ENCODE peak calls at places on chromosomes 7 and 10, in ten cellular contexts. H is HCT116; T is left ventricle myocardium inferior; X is astrocyte of the cerebellum; L is AG09309; E is epithelial cell of esophagus; A is psoas muscle; I is activated CD8-positive, alpha-beta T cell treated with anti-CD3 and anti-CD28 coated beads for 36 hours; C is endothelial cell; O is glutamatergic neuron. N is an unnamed sample.

GRCh38 chr10:82245906-82246305 is 370.9 kb downstream of the NRG3 start:
- DNase-seq in L (no peak), O (no peak), A (no peak), C (no peak), T (no peak), H (no peak), I (no peak), X (no peak), E (no peak), N (no peak)

GRCh38 chr10:75099952-75100763 is 11.3 kb upstream of the SAMD8 start:
- DNase-seq in O (peak), L (no peak), E (peak), H (peak), I (peak), A (peak), C (peak), T (peak), X (peak), N (peak)

GRCh38 chr10:122878799-122879338 is 512 bp downstream of the FAM24B start:
- DNase-seq in T (no peak), A (no peak), X (no peak), H (no peak), I (no peak), O (no peak), E (peak), L (no peak), C (no peak), N (peak)

GRCh38 chr7:66758964-66759628 is 18.6 kb downstream of the RABGEF1 start:
- DNase-seq in H (no peak), L (no peak), A (peak), E (no peak), O (no peak), C (no peak), I (peak), T (no peak), X (no peak), N (no peak)

GRCh38 chr7:2878306-2878705 is 34.2 kb upstream of the GNA12 start:
- DNase-seq in X (no peak), E (no peak), H (no peak), T (no peak), L (no peak), O (no peak), C (no peak), I (no peak), A (no peak), N (no peak)

GRCh38 chr10:33302188-33302829 is 32.2 kb downstream of the NRP1 start:
- DNase-seq in O (no peak), L (no peak), E (no peak), C (peak), I (no peak), T (no peak), H (no peak), A (no peak), X (no peak), N (no peak)

GRCh38 chr7:45718464-45719330 is 144.5 kb downstream of the ADCY1 start:
- DNase-seq in H (no peak), C (no peak), O (no peak), I (no peak), A (no peak), L (no peak), X (no peak), T (no peak), E (no peak), N (no peak)

GRCh38 chr7:26699761-26700160 is 164.6 kb downstream of the SKAP2 start:
- DNase-seq in I (no peak), C (no peak), O (no peak), T (no peak), H (no peak), E (no peak), X (no peak), A (no peak), L (no peak), N (no peak)

GRCh38 chr7:148185050-148185449 is 405.5 kb upstream of the C7orf33 start:
- DNase-seq in X (no peak), E (peak), A (no peak), L (peak), C (no peak), I (no peak), O (no peak), H (no peak), T (no peak), N (no peak)

GRCh38 chr7:23655433-23655832 is 24.6 kb upstream of the FAM221A start:
- DNase-seq in I (no peak), E (no peak), T (no peak), C (no peak), O (no peak), L (no peak), H (no peak), A (no peak), X (no peak), N (no peak)

GRCh38 chr10:92756233-92757065 is 66.7 kb downstream of the HHEX start:
- DNase-seq in X (no peak), I (no peak), L (no peak), E (no peak), T (no peak), O (no peak), A (no peak), C (peak), H (no peak), N (no peak)

GRCh38 chr7:108037748-108038147 is 34.8 kb upstream of the LAMB1 start:
- DNase-seq in T (no peak), A (no peak), O (no peak), L (no peak), C (no peak), X (no peak), E (no peak), I (no peak), H (no peak), N (no peak)

GRCh38 chr7:122092964-122093797 is 50.9 kb downstream of the AASS start:
- DNase-seq in A (peak), E (peak), L (peak), X (peak), O (peak), C (peak), H (peak), I (peak), T (peak), N (peak)

GRCh38 chr7:107255602-107256001 is 86.8 kb downstream of the HBP1 start:
- DNase-seq in A (no peak), O (no peak), H (no peak), E (no peak), L (no peak), T (no peak), I (no peak), X (no peak), C (no peak), N (no peak)

GRCh38 chr7:130371059-130371458 is 9.2 kb upstream of the CPA1 start:
- DNase-seq in O (no peak), E (peak), L (no peak), H (no peak), A (peak), X (no peak), C (no peak), I (no peak), T (no peak), N (no peak)

GRCh38 chr10:71889388-71889987 is 38.4 kb upstream of the PSAP start:
- DNase-seq in T (no peak), I (no peak), L (no peak), C (no peak), A (no peak), H (no peak), X (no peak), E (peak), O (no peak), N (no peak)

GRCh38 chr10:67618116-67618515 is 77.9 kb downstream of the CTNNA3 start:
- DNase-seq in E (no peak), C (no peak), O (no peak), X (no peak), H (no peak), L (peak), A (no peak), I (no peak), T (no peak), N (no peak)

GRCh38 chr7:15853832-15854470 is 167.5 kb upstream of the MEOX2 start:
- DNase-seq in O (no peak), L (no peak), I (no peak), A (no peak), X (no peak), E (peak), T (no peak), H (no peak), C (no peak), N (no peak)
- TF ChIP-seq CTCF in O (no peak), L (no peak), I (no peak), A (no peak), X (no peak), E (no peak), T (no peak), H (no peak), C (no peak), N (no peak)

GRCh38 chr10:124992462-124993344 is 50.8 kb downstream of the ZRANB1 start:
- DNase-seq in C (peak), I (peak), A (peak), E (peak), O (peak), X (peak), T (peak), H (peak), L (peak), N (no peak)
- TF ChIP-seq CTCF in C (peak), I (peak), A (peak), E (peak), O (peak), X (peak), T (peak), H (peak), L (peak), N (peak)

DNA sequence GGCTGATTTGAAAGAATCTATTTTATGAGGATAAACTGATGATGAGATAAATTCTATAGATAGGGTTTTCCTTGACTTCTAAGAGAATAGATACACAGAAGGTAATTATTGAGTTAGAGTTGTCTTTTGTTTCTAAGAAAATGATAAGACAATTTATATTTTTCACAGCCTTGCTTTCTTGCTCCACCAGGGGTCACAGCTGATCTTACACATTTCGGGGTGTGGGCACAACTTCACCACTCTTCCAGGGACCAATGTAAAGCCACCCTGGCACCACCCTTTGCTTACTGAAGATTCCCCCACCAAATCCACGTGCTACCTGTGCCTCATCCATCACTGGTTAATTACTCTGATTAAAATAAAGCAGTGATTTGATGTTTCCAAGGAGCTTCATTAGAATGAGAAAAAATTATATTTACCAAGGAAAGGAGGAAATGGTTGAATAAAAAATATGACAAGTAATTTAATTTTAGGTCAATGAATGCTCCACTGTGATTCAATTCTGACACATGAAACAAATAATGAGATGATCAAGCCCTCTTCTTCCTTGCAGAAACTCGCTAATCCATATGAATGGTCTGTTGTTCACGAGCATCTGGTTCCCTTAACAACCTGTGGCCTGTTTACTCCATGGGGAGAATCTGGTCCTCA is 177.3 kb upstream of the TNS3 start:
- DNase-seq in X (no peak), O (no peak), H (peak), E (no peak), A (no peak), I (no peak), T (no peak), L (no peak), C (no peak), N (peak)
- TF ChIP-seq CTCF in X (peak), O (no peak), H (peak), E (peak), A (no peak), I (no peak), T (no peak), L (peak), C (no peak), N (no peak)

DNA sequence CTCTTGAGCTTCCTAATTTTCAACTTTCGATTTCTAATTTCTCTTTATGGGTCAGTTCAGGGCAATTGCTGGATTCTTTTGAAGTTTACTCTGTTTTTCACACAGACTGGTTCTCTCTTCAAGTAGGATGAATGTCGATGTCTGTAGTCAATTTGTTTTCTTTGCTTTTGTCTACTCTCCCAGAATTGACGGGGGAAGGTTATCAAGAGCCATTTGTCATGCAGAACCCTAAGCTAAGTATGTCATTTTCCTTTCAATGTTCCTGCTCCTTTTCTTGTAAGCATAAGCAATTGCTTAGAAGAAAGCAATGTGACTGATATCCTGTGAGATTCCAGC is 53.7 kb downstream of the SLC39A12 start:
- DNase-seq in H (no peak), C (no peak), L (no peak), E (no peak), I (no peak), O (no peak), A (no peak), X (no peak), T (no peak), N (no peak)
- TF ChIP-seq CTCF in H (no peak), C (no peak), L (no peak), E (no peak), I (no peak), O (no peak), A (no peak), X (no peak), T (no peak), N (no peak)

GRCh38 chr7:105139381-105139780 is 125.4 kb downstream of the KMT2E start:
- DNase-seq in H (no peak), E (no peak), A (no peak), X (no peak), T (no peak), L (no peak), I (no peak), O (no peak), C (no peak), N (no peak)

GRCh38 chr7:105133986-105134655 is 120.1 kb downstream of the KMT2E start:
- DNase-seq in I (no peak), L (no peak), H (no peak), A (no peak), E (no peak), T (no peak), O (no peak), X (no peak), C (no peak), N (no peak)

GRCh38 chr7:105137898-105138297 is 123.9 kb downstream of the KMT2E start:
- DNase-seq in E (no peak), X (no peak), T (no peak), I (no peak), H (no peak), L (no peak), O (no peak), C (no peak), A (no peak), N (no peak)

GRCh38 chr7:105133358-105133757 is 119.4 kb downstream of the KMT2E start:
- DNase-seq in A (no peak), O (no peak), L (no peak), I (no peak), H (no peak), T (no peak), E (no peak), C (no peak), X (no peak), N (no peak)

GRCh38 chr7:105136221-105136620 is 122.2 kb downstream of the KMT2E start:
- DNase-seq in C (no peak), T (no peak), O (no peak), H (peak), E (no peak), A (no peak), I (no peak), L (no peak), X (no peak), N (no peak)
- TF ChIP-seq CTCF in C (no peak), T (peak), O (no peak), H (peak), E (peak), A (no peak), I (no peak), L (peak), X (peak), N (no peak)

GRCh38 chr7:76069238-76069638 is 21.3 kb downstream of the MDH2 start:
- DNase-seq in L (peak), E (peak), T (peak), H (peak), A (peak), O (no peak), X (peak), C (no peak), I (peak), N (peak)
- TF ChIP-seq CTCF in L (peak), E (peak), T (no peak), H (peak), A (peak), O (no peak), X (peak), C (no peak), I (no peak), N (peak)

GRCh38 chr7:50404392-50404791 is 45.8 kb downstream of the FIGNL1 start:
- DNase-seq in O (no peak), T (no peak), E (no peak), X (no peak), I (no peak), H (no peak), L (no peak), A (no peak), C (no peak), N (no peak)
- TF ChIP-seq CTCF in O (no peak), T (no peak), E (no peak), X (no peak), I (no peak), H (peak), L (peak), A (no peak), C (peak), N (no peak)

GRCh38 chr7:128404826-128405344 is 4.9 kb downstream of the IMPDH1 start:
- DNase-seq in I (peak), T (no peak), C (no peak), E (peak), O (no peak), A (no peak), L (no peak), X (no peak), H (no peak), N (no peak)
- TF ChIP-seq CTCF in I (no peak), T (peak), C (no peak), E (no peak), O (no peak), A (no peak), L (peak), X (no peak), H (peak), N (peak)

N was measured in RWPE1.